ENCODE peak calls at places on chromosomes 5 and 9, in nine cellular contexts. W is PC-9, Q is neural progenitor cell, H is IMR-90, D is H9, M is MM.1S, K is DND-41, F is OCI-LY7, J is HCT116. C is an unnamed sample. For H4K20me1, the result is how much of the 10 kb centered on the place peaks cover.

GRCh38 chr9:79610019-79610760 is 38.4 kb downstream of the TLE4 start:
- DNase-seq in W (no peak), Q (peak), H (peak), D (no peak), M (no peak), K (no peak), F (no peak), J (no peak), C (no peak)

GRCh38 chr9:121819511-121820231 is 168.2 kb downstream of the DAB2IP start:
- DNase-seq in W (no peak), Q (peak), H (peak), D (peak), M (no peak), K (no peak), F (peak), J (no peak), C (peak)

GRCh38 chr9:110659891-110660541 is 8.6 kb upstream of the MUSK start:
- DNase-seq in W (no peak), Q (no peak), H (peak), D (no peak), M (no peak), K (no peak), F (no peak), J (no peak), C (no peak)

GRCh38 chr9:136860933-136861873 is 4.9 kb downstream of the EDF1 start:
- DNase-seq in W (peak), Q (no peak), H (no peak), D (no peak), M (no peak), K (no peak), F (no peak), J (no peak), C (peak)

GRCh38 chr9:123338710-123339665 is 17.0 kb upstream of the CRB2 start:
- DNase-seq in W (no peak), Q (no peak), H (no peak), D (no peak), M (peak), K (no peak), F (peak), J (no peak), C (peak)

GRCh38 chr5:54902817-54903473 is 82.4 kb downstream of the ESM1 start:
- DNase-seq in W (no peak), Q (no peak), H (peak), D (no peak), M (peak), K (peak), F (peak), J (no peak), C (no peak)

GRCh38 chr5:168374532-168374931 is 83.1 kb downstream of the WWC1 start:
- DNase-seq in W (no peak), Q (no peak), H (peak), D (no peak), M (no peak), K (no peak), F (no peak), J (no peak), C (no peak)

GRCh38 chr9:21060919-21061561 is 16.7 kb downstream of the IFNB1 start:
- DNase-seq in W (no peak), Q (no peak), H (peak), D (no peak), M (peak), K (peak), F (no peak), J (no peak), C (no peak)

GRCh38 chr5:131786900-131787692 is 9.7 kb downstream of the FNIP1 start:
- DNase-seq in W (no peak), Q (no peak), H (no peak), D (no peak), M (no peak), K (no peak), F (no peak), J (no peak), C (no peak)

GRCh38 chr5:71932649-71933338 is 174.5 kb upstream of the MAP1B start:
- DNase-seq in W (peak), Q (peak), H (peak), D (peak), M (no peak), K (no peak), F (no peak), J (peak), C (peak)

GRCh38 chr9:27749838-27750237 is 176.6 kb upstream of the C9orf72 start:
- DNase-seq in W (no peak), Q (no peak), H (no peak), D (peak), M (no peak), K (no peak), F (no peak), J (no peak), C (no peak)

GRCh38 chr9:92781902-92782301 is 17.3 kb upstream of the BICD2 start:
- DNase-seq in W (peak), Q (no peak), H (no peak), D (no peak), M (no peak), K (no peak), F (no peak), J (no peak), C (no peak)

GRCh38 chr5:115520191-115520590 is 24.4 kb downstream of the FEM1C start:
- DNase-seq in W (no peak), Q (no peak), H (no peak), D (no peak), M (no peak), K (no peak), F (no peak), J (no peak), C (no peak)

GRCh38 chr9:92184041-92184564 is 68.9 kb upstream of the SPTLC1 start:
- DNase-seq in W (no peak), Q (no peak), H (no peak), D (no peak), M (no peak), K (no peak), F (no peak), J (no peak), C (peak)

GRCh38 chr5:179187229-179187678 is 127.1 kb downstream of the ZNF354C start:
- DNase-seq in W (no peak), Q (no peak), H (no peak), D (peak), M (no peak), K (no peak), F (no peak), J (no peak), C (peak)

GRCh38 chr9:757246-757881 is 84.1 kb upstream of the DMRT1 start:
- DNase-seq in W (no peak), Q (peak), H (peak), D (peak), M (peak), K (peak), F (peak), J (peak), C (peak)

GRCh38 chr9:113581865-113582697 is 118.6 kb downstream of the RGS3 start:
- DNase-seq in W (no peak), Q (no peak), H (peak), D (no peak), M (peak), K (peak), F (peak), J (no peak), C (peak)

GRCh38 chr5:113282470-113282869 is 152.3 kb downstream of the TSSK1B start:
- DNase-seq in W (no peak), Q (no peak), H (no peak), D (no peak), M (no peak), K (no peak), F (no peak), J (no peak), C (no peak)

GRCh38 chr5:138725153-138725884 is 27.9 kb upstream of the CTNNA1 start:
- DNase-seq in W (peak), Q (peak), H (peak), D (peak), M (peak), K (peak), F (peak), J (peak), C (no peak)

GRCh38 chr5:103454774-103455173 is 107.8 kb downstream of the NUDT12 start:
- DNase-seq in W (no peak), Q (no peak), H (peak), D (no peak), M (no peak), K (no peak), F (no peak), J (no peak), C (no peak)

GRCh38 chr5:22651355-22651754 is 201.8 kb downstream of the CDH12 start:
- DNase-seq in W (no peak), Q (no peak), H (no peak), D (no peak), M (no peak), K (no peak), F (no peak), J (no peak), C (no peak)

GRCh38 chr5:29963956-29964355 is 1229.5 kb upstream of the CDH6 start:
- DNase-seq in W (no peak), Q (peak), H (no peak), D (no peak), M (no peak), K (no peak), F (no peak), J (no peak), C (no peak)

GRCh38 chr5:139385061-139385889 is 2.2 kb upstream of the SLC23A1 start:
- DNase-seq in W (no peak), Q (no peak), H (no peak), D (no peak), M (peak), K (peak), F (peak), J (no peak), C (peak)

GRCh38 chr5:1325870-1326546 is 18.9 kb downstream of the CLPTM1L start:
- DNase-seq in W (no peak), Q (no peak), H (no peak), D (peak), M (no peak), K (no peak), F (no peak), J (no peak), C (peak)

GRCh38 chr9:116549786-116550660 is 137.1 kb upstream of the TRIM32 start:
- DNase-seq in W (no peak), Q (no peak), H (peak), D (no peak), M (no peak), K (no peak), F (no peak), J (no peak), C (no peak)

GRCh38 chr5:139795074-139796001 is at the start of gene PSD2:
- DNase-seq in W (no peak), Q (peak), H (no peak), D (peak), M (peak), K (no peak), F (no peak), J (no peak), C (peak)

GRCh38 chr9:121692606-121693505 is 41.4 kb downstream of the DAB2IP start:
- DNase-seq in W (peak), Q (peak), H (peak), D (peak), M (no peak), K (no peak), F (no peak), J (peak), C (peak)

GRCh38 chr9:99158629-99159028 is 53.7 kb downstream of the TGFBR1 start:
- DNase-seq in W (no peak), Q (no peak), H (no peak), D (no peak), M (no peak), K (no peak), F (no peak), J (no peak), C (no peak)

GRCh38 chr5:43658499-43658898 is 55.5 kb downstream of the NNT start:
- DNase-seq in W (peak), Q (no peak), H (peak), D (no peak), M (no peak), K (no peak), F (no peak), J (no peak), C (peak)

GRCh38 chr5:396715-397032 is 46.3 kb upstream of the EXOC3 start:
- DNase-seq in W (no peak), Q (no peak), H (no peak), D (no peak), M (no peak), K (no peak), F (no peak), J (no peak), C (no peak)

GRCh38 chr5:163189023-163189553 is 248.3 kb upstream of the CCNG1 start:
- DNase-seq in W (no peak), Q (no peak), H (no peak), D (no peak), M (peak), K (no peak), F (no peak), J (no peak), C (no peak)

GRCh38 chr5:116732591-116732990 is 158.0 kb upstream of the SEMA6A start:
- DNase-seq in W (no peak), Q (no peak), H (no peak), D (no peak), M (no peak), K (no peak), F (no peak), J (no peak), C (no peak)

GRCh38 chr9:87836951-87837715 is 45.5 kb upstream of the SPATA31E1 start:
- DNase-seq in W (no peak), Q (no peak), H (peak), D (no peak), M (no peak), K (no peak), F (no peak), J (no peak), C (peak)

GRCh38 chr9:38318755-38319495 is 73.6 kb upstream of the ALDH1B1 start:
- DNase-seq in W (no peak), Q (no peak), H (peak), D (no peak), M (peak), K (no peak), F (no peak), J (no peak), C (no peak)

GRCh38 chr9:33042528-33042927 is 17.5 kb downstream of the DNAJA1 start:
- DNase-seq in W (no peak), Q (no peak), H (no peak), D (no peak), M (no peak), K (no peak), F (no peak), J (no peak), C (no peak)

GRCh38 chr9:33044162-33044673 is 19.1 kb downstream of the DNAJA1 start:
- DNase-seq in W (peak), Q (peak), H (peak), D (peak), M (no peak), K (peak), F (no peak), J (no peak), C (peak)

GRCh38 chr9:33041459-33042188 is 16.6 kb downstream of the DNAJA1 start:
- DNase-seq in W (no peak), Q (no peak), H (no peak), D (no peak), M (no peak), K (no peak), F (no peak), J (no peak), C (no peak)

GRCh38 chr9:33048054-33048465 is 23.0 kb downstream of the DNAJA1 start:
- DNase-seq in W (no peak), Q (no peak), H (no peak), D (no peak), M (no peak), K (no peak), F (no peak), J (no peak), C (peak)

DNA sequence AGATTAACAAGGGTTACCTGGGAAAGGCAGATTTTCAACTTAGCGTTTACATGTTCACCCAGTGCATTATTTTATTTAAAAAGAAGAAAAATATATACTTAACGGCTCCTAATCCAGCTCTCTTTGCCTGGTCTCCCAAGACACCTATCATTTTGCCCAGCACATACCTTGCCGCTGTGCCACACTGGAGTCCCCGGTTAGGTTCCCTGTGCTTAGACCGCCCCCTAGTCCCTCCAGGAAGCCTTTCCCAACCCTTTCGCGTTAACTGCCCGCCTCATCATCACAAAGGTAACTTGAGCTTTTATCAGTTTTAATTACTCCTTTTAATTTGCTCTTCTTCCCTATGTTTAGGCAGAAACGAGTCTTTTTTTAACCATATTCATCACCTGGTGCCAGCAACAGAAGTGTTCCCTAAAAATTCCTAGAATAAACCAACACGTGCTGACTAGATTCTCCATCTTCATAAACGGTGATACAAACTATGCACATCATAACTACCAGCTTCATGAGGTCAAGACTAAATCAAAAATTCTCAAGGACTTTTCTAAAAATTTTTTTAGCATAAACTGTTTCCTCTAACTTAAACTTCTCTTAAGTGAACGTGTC is 19.7 kb downstream of the DNAJA1 start:
- DNase-seq in W (no peak), Q (peak), H (no peak), D (peak), M (no peak), K (no peak), F (no peak), J (no peak), C (peak)
- TF ChIP-seq CTCF in W (no peak), Q (peak), H (peak), D (peak), M (no peak), K (no peak), F (no peak), J (no peak), C (no peak)

GRCh38 chr5:133797167-133797566 is 171.3 kb downstream of the C5orf15 start:
- DNase-seq in W (peak), Q (no peak), H (no peak), D (no peak), M (no peak), K (no peak), F (no peak), J (no peak), C (no peak)

GRCh38 chr5:133796186-133796585 is 172.2 kb downstream of the C5orf15 start:
- DNase-seq in W (no peak), Q (no peak), H (no peak), D (no peak), M (no peak), K (no peak), F (no peak), J (no peak), C (no peak)

GRCh38 chr5:133799556-133799955 is 168.9 kb downstream of the C5orf15 start:
- DNase-seq in W (no peak), Q (no peak), H (no peak), D (no peak), M (no peak), K (no peak), F (no peak), J (no peak), C (no peak)

GRCh38 chr5:133801955-133802751 is 166.3 kb downstream of the C5orf15 start:
- DNase-seq in W (no peak), Q (no peak), H (peak), D (no peak), M (no peak), K (no peak), F (no peak), J (no peak), C (no peak)

DNA sequence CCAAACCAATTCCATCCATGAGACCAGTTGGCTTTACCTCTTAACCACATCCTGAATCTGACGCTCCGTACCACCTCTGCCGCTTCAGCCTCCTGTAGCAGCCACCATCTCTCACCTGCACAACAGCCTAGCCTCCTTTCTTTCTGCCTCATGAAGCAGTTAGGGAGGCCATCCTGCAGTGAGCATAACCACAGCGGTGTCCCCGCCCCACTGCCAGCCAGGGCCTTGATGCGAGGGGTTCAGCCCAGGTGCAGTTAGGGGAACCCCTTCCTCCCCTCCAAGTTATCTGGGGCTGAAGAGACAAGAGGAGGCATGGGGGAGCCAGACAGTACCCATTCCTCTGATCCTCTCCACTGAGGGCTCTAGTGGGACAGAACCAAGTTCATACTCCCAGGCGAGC is 167.0 kb downstream of the C5orf15 start:
- DNase-seq in W (no peak), Q (no peak), H (no peak), D (no peak), M (no peak), K (no peak), F (no peak), J (no peak), C (no peak)
- H3K4me2 ChIP-seq in W (no peak), Q (no peak), H (no peak), D (no peak), M (no peak), K (no peak), F (no peak), J (no peak), C (no peak)

GRCh38 chr9:128122809-128123175 is 4.7 kb downstream of the PTGES2 start:
- DNase-seq in W (no peak), Q (no peak), H (no peak), D (no peak), M (no peak), K (no peak), F (no peak), J (no peak), C (peak)
- H4K20me1 ChIP-seq in W (under half), Q (under half), H (under half), D (under half), M (under half), K (under half), F (under half), J (under half), C (under half)

GRCh38 chr9:130932220-130933069 is 6.6 kb downstream of the FIBCD1 start:
- DNase-seq in W (peak), Q (peak), H (peak), D (peak), M (no peak), K (no peak), F (no peak), J (no peak), C (peak)

GRCh38 chr9:130934702-130935659 is 4.1 kb downstream of the FIBCD1 start:
- DNase-seq in W (no peak), Q (no peak), H (no peak), D (no peak), M (no peak), K (no peak), F (no peak), J (no peak), C (no peak)

GRCh38 chr9:130934246-130934645 is 4.8 kb downstream of the FIBCD1 start:
- DNase-seq in W (no peak), Q (no peak), H (no peak), D (no peak), M (no peak), K (no peak), F (no peak), J (no peak), C (no peak)

GRCh38 chr9:130931508-130932150 is 7.4 kb downstream of the FIBCD1 start:
- DNase-seq in W (no peak), Q (no peak), H (no peak), D (no peak), M (no peak), K (no peak), F (no peak), J (no peak), C (no peak)

DNA sequence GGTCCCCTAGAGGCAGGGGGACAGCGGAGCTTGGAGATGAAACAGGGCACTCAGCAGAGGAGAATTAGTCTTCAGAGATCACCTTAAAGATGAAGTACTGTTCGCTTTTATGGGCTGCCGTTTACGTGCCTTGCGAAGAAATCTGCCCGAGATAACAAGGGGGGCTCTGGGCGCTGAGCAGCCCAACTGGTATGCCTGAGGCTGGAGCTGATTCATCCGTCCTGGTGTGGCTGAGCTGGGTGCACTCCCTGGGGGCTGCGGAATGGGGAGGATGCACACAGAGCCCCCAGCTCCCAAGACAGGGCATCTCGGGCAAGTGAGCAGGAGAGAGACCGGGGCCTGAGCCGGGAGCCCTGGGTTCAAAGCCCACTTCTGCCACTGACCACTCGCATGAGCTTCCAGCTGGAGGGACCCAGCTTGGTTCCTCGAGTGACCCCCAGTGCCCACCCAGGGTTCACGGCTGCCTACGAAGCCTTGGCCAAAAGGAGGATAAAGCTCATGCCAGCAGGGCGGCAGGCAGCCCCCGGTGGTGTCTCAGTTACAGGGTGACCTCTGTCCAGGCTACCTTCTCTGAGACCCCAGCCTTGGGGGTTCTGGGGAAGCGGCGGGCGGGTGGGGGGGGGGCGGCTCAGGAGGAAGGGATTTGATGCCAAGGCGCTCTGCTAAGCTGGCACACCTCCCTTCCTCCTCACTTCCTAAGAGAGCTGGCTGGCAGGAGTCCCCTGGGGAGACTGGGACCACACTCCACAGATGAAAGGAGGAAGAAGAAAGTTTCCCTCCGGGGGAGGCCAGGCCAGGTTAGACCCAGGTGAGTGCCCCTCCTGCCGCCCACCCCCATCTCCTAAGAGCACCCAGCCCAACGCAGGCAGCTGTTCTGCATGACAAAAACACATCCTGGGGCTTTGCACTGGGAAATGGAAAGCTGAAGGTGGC is 5.7 kb downstream of the FIBCD1 start:
- DNase-seq in W (peak), Q (no peak), H (peak), D (no peak), M (no peak), K (no peak), F (no peak), J (no peak), C (peak)
- TF ChIP-seq CTCF in W (peak), Q (no peak), H (no peak), D (no peak), M (no peak), K (no peak), F (no peak), J (no peak), C (no peak)